ENCODE peak calls at places on chromosomes 2 and 18, in eight cellular contexts. One of them, this sample, is unnamed.

GRCh38 chr18:57301573-57302230 is 50.7 kb upstream of the ST8SIA3 start:
- DNase-seq in cardiac fibroblast: no peak
- DNase-seq in fibroblast of pulmonary artery: no peak
- DNase-seq in ELR: no peak
- DNase-seq in effector memory CD4-positive, alpha-beta T cell: no peak
- DNase-seq in ovary: no peak
- DNase-seq in heart right ventricle: no peak
- DNase-seq in AG09309: no peak
- DNase-seq in this sample: no peak

GRCh38 chr2:76544901-76545300 is 834.2 kb upstream of the GCFC2 start:
- DNase-seq in fibroblast of pulmonary artery: no peak
- DNase-seq in effector memory CD4-positive, alpha-beta T cell: no peak
- DNase-seq in AG09309: no peak
- DNase-seq in ovary: no peak
- DNase-seq in ELR: no peak
- DNase-seq in cardiac fibroblast: no peak
- DNase-seq in heart right ventricle: no peak
- DNase-seq in this sample: no peak

GRCh38 chr2:176817061-176817565 is 395.5 kb upstream of the HNRNPA3 start:
- DNase-seq in ELR: peak
- DNase-seq in fibroblast of pulmonary artery: no peak
- DNase-seq in cardiac fibroblast: no peak
- DNase-seq in heart right ventricle: no peak
- DNase-seq in AG09309: no peak
- DNase-seq in ovary: no peak
- DNase-seq in effector memory CD4-positive, alpha-beta T cell: no peak
- DNase-seq in this sample: no peak

GRCh38 chr2:157438907-157439791 is 4.7 kb downstream of the CYTIP start:
- DNase-seq in fibroblast of pulmonary artery: peak
- DNase-seq in heart right ventricle: no peak
- DNase-seq in ELR: no peak
- DNase-seq in effector memory CD4-positive, alpha-beta T cell: no peak
- DNase-seq in cardiac fibroblast: peak
- DNase-seq in AG09309: peak
- DNase-seq in ovary: no peak
- DNase-seq in this sample: no peak

GRCh38 chr2:228048838-228049490 is 132.5 kb downstream of the SPHKAP start:
- DNase-seq in effector memory CD4-positive, alpha-beta T cell: no peak
- DNase-seq in fibroblast of pulmonary artery: peak
- DNase-seq in ELR: peak
- DNase-seq in AG09309: peak
- DNase-seq in heart right ventricle: no peak
- DNase-seq in ovary: no peak
- DNase-seq in cardiac fibroblast: peak
- DNase-seq in this sample: no peak

GRCh38 chr2:231743376-231744116 is 35.2 kb downstream of the PTMA start:
- DNase-seq in ovary: no peak
- DNase-seq in AG09309: no peak
- DNase-seq in cardiac fibroblast: no peak
- DNase-seq in effector memory CD4-positive, alpha-beta T cell: no peak
- DNase-seq in heart right ventricle: no peak
- DNase-seq in ELR: no peak
- DNase-seq in fibroblast of pulmonary artery: no peak
- DNase-seq in this sample: no peak

GRCh38 chr2:74333175-74333574 is 10.0 kb downstream of the SLC4A5 start:
- DNase-seq in ELR: peak
- DNase-seq in ovary: no peak
- DNase-seq in cardiac fibroblast: peak
- DNase-seq in heart right ventricle: no peak
- DNase-seq in fibroblast of pulmonary artery: peak
- DNase-seq in AG09309: peak
- DNase-seq in effector memory CD4-positive, alpha-beta T cell: no peak
- DNase-seq in this sample: no peak

GRCh38 chr2:65661980-65662653 is 229.7 kb upstream of the SPRED2 start:
- DNase-seq in fibroblast of pulmonary artery: no peak
- DNase-seq in AG09309: no peak
- DNase-seq in cardiac fibroblast: peak
- DNase-seq in heart right ventricle: no peak
- DNase-seq in ELR: no peak
- DNase-seq in effector memory CD4-positive, alpha-beta T cell: no peak
- DNase-seq in ovary: no peak
- DNase-seq in this sample: no peak

GRCh38 chr2:101793277-101793969 is 95.9 kb downstream of the MAP4K4 start:
- DNase-seq in cardiac fibroblast: peak
- DNase-seq in effector memory CD4-positive, alpha-beta T cell: no peak
- DNase-seq in AG09309: no peak
- DNase-seq in ELR: peak
- DNase-seq in ovary: peak
- DNase-seq in heart right ventricle: no peak
- DNase-seq in fibroblast of pulmonary artery: no peak
- DNase-seq in this sample: no peak

This sample was measured in Right ventricle myocardium superior.